ENCODE peak calls at places on chromosomes 6 and 20, in four cellular contexts. P is HCT116; W is Right ventricle myocardium inferior; L is activated CD4-positive, CD25-positive, alpha-beta regulatory T cell treated with anti-CD3 and anti-CD28 coated beads, Interleukin-2, amount 50 U/mL, for 24 hours. I is an unnamed sample.

GRCh38 chr6:170374571-170375444 is 68.2 kb downstream of the FAM120B start:
- ATAC-seq in P (no peak), W (no peak), L (no peak), I (no peak)

GRCh38 chr6:125718109-125718508 is 31.3 kb upstream of the HEY2 start:
- ATAC-seq in P (no peak), W (no peak), L (no peak), I (no peak)

GRCh38 chr20:63957690-63958441 is 1.6 kb upstream of the UCKL1 start:
- ATAC-seq in P (peak), W (no peak), L (no peak), I (peak)

GRCh38 chr20:37308098-37309050 is 18.9 kb downstream of the MANBAL start:
- ATAC-seq in P (no peak), W (peak), L (peak), I (peak)

GRCh38 chr6:30163090-30163917 is at the start of gene TRIM15:
- ATAC-seq in P (peak), W (no peak), L (peak), I (peak)

GRCh38 chr6:41157323-41157722 is 3.2 kb upstream of the TREML1 start:
- ATAC-seq in P (no peak), W (peak), L (no peak), I (no peak)

GRCh38 chr20:44143896-44144295 is 43.1 kb downstream of the JPH2 start:
- ATAC-seq in P (no peak), W (peak), L (no peak), I (no peak)

GRCh38 chr20:56949318-56949717 is 317.1 kb downstream of the BMP7 start:
- ATAC-seq in P (peak), W (no peak), L (no peak), I (no peak)

GRCh38 chr20:25223179-25223661 is 24.7 kb upstream of the PYGB start:
- ATAC-seq in P (peak), W (no peak), L (peak), I (peak)

GRCh38 chr20:14036567-14036966 is 41.3 kb downstream of the MACROD2 start:
- ATAC-seq in P (no peak), W (no peak), L (no peak), I (no peak)

GRCh38 chr6:142568857-142569597 is 267.2 kb downstream of the ADGRG6 start:
- ATAC-seq in P (no peak), W (no peak), L (peak), I (peak)

GRCh38 chr20:21557246-21557982 is 43.5 kb upstream of the NKX2-2 start:
- ATAC-seq in P (no peak), W (no peak), L (peak), I (peak)

I was measured in activated T-helper 17 cell treated with anti-CD3 and anti-CD28 coated beads, Interleukin-2, amount 50 U/mL, for 72 hours.